ENCODE peak calls at places on chromosome 19, in five cellular contexts. Y is MCF 10A; R is omental fat pad; G is A549; O is activated CD8-positive, alpha-beta T cell treated with anti-CD3 and anti-CD28 coated beads for 36 hours. S is an unnamed sample.

GRCh38 chr19:13314761-13315160 is 164.6 kb downstream of the IER2 start:
- DNase-seq in Y (no peak), R (no peak), G (no peak), O (no peak), S (no peak)

GRCh38 chr19:48329167-48329891 is 4.0 kb downstream of the EMP3 start:
- DNase-seq in Y (peak), R (no peak), G (no peak), O (peak), S (no peak)

GRCh38 chr19:58392945-58393724 is 2.3 kb upstream of the RNF225 start:
- DNase-seq in Y (no peak), R (no peak), G (no peak), O (no peak), S (no peak)

GRCh38 chr19:19628499-19629134 is 597 bp upstream of the LPAR2 start:
- DNase-seq in Y (peak), R (no peak), G (no peak), O (peak), S (peak)

GRCh38 chr19:54674021-54674617 is 11.3 kb downstream of the LILRB4 start:
- DNase-seq in Y (peak), R (no peak), G (peak), O (peak), S (peak)

GRCh38 chr19:40614595-40615411 is 13.6 kb downstream of the LTBP4 start:
- DNase-seq in Y (peak), R (peak), G (no peak), O (peak), S (peak)

GRCh38 chr19:10112037-10112751 is 701 bp downstream of the P2RY11 start:
- DNase-seq in Y (peak), R (no peak), G (no peak), O (peak), S (no peak)

GRCh38 chr19:38678891-38679494 is 31.5 kb downstream of the ACTN4 start:
- DNase-seq in Y (no peak), R (no peak), G (no peak), O (no peak), S (no peak)

GRCh38 chr19:6811906-6812305 is 39.4 kb downstream of the VAV1 start:
- DNase-seq in Y (peak), R (no peak), G (peak), O (no peak), S (no peak)

DNA sequence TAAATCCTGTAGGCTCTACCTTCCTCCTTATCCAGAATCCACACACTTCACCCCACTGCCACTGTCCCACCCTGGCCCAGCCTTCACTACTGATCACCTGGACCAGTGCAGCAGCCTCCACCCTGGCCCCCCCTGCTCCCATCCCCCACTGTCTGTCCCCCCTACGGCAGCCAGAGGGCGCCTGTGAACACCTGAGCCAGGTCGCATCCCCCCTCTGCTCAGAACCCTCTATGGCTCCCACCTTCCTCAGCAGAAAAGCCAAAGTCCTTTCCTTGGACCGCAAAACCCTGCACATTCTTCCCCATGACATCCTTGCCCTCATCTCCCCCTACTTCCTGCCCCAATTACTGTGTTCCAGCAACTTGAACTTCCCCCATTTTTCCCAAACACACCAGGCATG is 20.6 kb downstream of the ELAVL3 start:
- DNase-seq in Y (no peak), R (no peak), G (no peak), O (peak), S (no peak)
- TF ChIP-seq CTCF in Y (no peak), R (no peak), G (no peak), O (peak), S (peak)

GRCh38 chr19:49820125-49820524 is 2.0 kb downstream of the MED25 start:
- DNase-seq in Y (no peak), R (no peak), G (no peak), O (no peak), S (no peak)

GRCh38 chr19:49814010-49814409 is 918 bp upstream of the FUZ start:
- DNase-seq in Y (no peak), R (no peak), G (no peak), O (no peak), S (no peak)

GRCh38 chr19:49818691-49819331 is 722 bp downstream of the MED25 start:
- DNase-seq in Y (no peak), R (no peak), G (no peak), O (no peak), S (no peak)

GRCh38 chr19:49816616-49817015 is 1.5 kb upstream of the MED25 start:
- DNase-seq in Y (no peak), R (no peak), G (no peak), O (no peak), S (no peak)

DNA sequence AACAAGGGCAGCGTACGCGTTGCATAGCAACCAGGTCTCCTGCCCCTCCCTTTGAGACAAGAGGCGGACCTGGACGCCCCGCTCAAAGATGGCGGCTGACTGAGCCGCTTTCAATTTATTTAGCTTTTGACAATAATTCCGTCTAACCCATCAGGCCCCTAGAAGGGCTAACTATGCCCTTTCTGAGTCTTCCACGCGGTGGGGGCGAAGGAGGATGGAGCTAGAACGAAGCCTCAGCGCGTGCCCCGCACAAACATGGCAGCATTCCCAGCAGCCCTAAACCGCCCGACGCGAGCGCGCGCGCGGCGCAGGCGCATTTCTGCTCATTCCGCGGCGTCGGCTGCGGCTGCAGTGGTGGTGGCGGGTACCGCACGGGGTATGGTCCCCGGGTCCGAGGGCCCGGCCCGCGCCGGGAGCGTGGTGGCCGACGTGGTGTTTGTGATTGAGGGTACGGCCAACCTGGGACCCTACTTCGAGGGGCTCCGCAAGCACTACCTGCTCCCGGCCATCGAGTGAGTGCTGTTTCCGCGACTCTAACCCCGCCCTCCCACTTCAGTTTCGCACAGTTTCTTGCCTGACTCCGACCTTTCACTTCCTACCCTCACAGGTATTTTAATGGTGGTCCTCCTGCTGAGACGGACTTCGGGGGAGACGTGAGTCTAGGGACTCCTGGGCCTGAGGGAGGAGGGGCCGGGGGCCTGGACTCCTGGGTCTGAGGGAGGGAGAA is at the start of gene MED25:
- DNase-seq in Y (peak), R (peak), G (peak), O (peak), S (peak)
- TF ChIP-seq CTCF in Y (peak), R (no peak), G (no peak), O (no peak), S (no peak)

GRCh38 chr19:41939861-41940442 is 11.7 kb upstream of the ERFL start:
- DNase-seq in Y (no peak), R (no peak), G (peak), O (peak), S (peak)

GRCh38 chr19:41936416-41936850 is 8.2 kb upstream of the ERFL start:
- DNase-seq in Y (no peak), R (no peak), G (no peak), O (peak), S (no peak)

GRCh38 chr19:41937525-41937924 is 9.3 kb upstream of the ERFL start:
- DNase-seq in Y (no peak), R (no peak), G (no peak), O (no peak), S (no peak)

GRCh38 chr19:41936961-41937360 is 8.7 kb upstream of the ERFL start:
- DNase-seq in Y (no peak), R (no peak), G (no peak), O (no peak), S (no peak)

DNA sequence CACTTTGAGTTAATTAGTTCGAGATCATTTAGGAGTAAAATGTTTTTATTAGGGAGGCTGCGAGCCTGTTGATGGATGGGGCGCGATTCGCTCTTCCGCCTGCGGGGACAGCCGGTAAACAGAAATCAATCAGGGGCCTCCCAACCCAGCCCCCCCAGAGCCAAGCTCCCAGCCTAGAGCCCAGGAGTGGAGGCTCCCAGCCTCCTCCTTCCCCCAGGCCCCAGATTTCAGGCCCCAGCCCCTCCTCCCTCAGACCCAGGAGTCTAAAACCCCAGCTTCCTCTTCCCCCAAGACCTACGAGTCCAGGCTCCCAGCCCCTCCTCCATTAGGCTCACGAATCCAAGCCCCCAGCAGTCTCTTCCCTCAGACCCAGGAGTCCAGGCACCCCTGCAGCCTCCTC is 9.7 kb upstream of the ERFL start:
- DNase-seq in Y (no peak), R (no peak), G (no peak), O (no peak), S (no peak)
- TF ChIP-seq CTCF in Y (peak), R (no peak), G (no peak), O (peak), S (no peak)

GRCh38 chr19:46787331-46788100 is 878 bp downstream of the SLC1A5 start:
- DNase-seq in Y (peak), R (no peak), G (peak), O (peak), S (peak)

GRCh38 chr19:46787040-46787330 is 1.4 kb downstream of the SLC1A5 start:
- DNase-seq in Y (no peak), R (no peak), G (no peak), O (no peak), S (no peak)

GRCh38 chr19:46789371-46789770 is 977 bp upstream of the SLC1A5 start:
- DNase-seq in Y (no peak), R (no peak), G (no peak), O (no peak), S (no peak)

GRCh38 chr19:46788968-46789338 is 559 bp upstream of the SLC1A5 start:
- DNase-seq in Y (no peak), R (no peak), G (no peak), O (no peak), S (no peak)

DNA sequence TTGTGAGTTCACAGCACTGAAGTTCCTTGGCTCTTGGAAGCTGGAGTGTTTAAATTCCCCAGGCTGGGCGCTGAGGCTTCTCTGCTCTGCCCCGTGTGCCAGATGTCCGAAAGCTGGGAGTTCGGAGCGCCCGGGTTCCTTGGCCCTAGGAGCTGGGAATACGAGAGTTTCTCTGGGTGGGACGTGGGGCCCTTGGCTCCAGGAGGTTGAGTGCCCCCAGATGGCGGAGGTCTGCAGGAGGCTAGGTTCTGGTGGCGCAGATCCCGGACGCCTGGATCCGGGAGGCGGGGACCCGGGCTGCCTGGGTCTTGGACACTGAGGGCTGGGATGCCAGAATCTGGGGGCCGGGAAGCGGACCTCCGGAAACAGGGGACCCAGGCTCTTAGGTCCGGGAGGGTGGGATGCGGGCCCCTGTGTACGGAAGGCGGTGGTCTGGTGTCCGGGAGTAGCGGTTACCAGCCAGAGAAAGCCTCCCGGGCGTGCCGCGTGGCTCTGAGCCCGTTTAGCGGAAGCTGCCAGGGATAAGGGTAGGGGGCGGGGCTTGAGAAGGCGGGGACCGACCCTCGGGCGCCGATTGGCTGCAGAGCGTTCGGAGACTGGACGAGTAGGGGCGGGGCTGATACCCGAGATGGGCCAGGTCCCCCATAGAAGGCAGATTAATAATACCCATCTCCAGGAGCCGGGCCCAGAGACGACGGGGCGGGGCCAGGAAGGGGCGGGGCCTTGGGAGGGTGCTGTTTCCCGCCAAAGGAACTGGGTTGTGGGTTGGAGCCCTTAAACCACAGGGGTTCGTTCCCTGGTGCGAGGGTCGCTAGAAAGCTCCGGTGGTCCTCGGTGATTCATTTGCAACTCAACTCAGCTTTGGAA is at the start of gene SLC1A5:
- DNase-seq in Y (peak), R (peak), G (peak), O (peak), S (peak)
- TF ChIP-seq CTCF in Y (no peak), R (no peak), G (peak), O (no peak), S (no peak)